ENCODE peak calls at places on chromosome 17, in seven cellular contexts. One of them, this sample, is unnamed.

GRCh38 chr17:44733753-44734152 is 25.0 kb upstream of the ADAM11 start:
- DNase-seq in adrenal gland: no peak
- DNase-seq in body of pancreas: no peak
- DNase-seq in IMR-90: no peak
- DNase-seq in A549: peak; percentile 45
- DNase-seq in tibial nerve: no peak
- DNase-seq in breast epithelium: no peak
- DNase-seq in this sample: no peak

GRCh38 chr17:15513058-15513858 is 45.8 kb upstream of the CDRT4 start:
- DNase-seq in adrenal gland: no peak
- DNase-seq in A549: no peak
- DNase-seq in IMR-90: peak; percentile 64
- DNase-seq in breast epithelium: no peak
- DNase-seq in tibial nerve: no peak
- DNase-seq in body of pancreas: no peak
- DNase-seq in this sample: no peak

GRCh38 chr17:12574525-12574924 is 91.2 kb upstream of the MYOCD start:
- DNase-seq in IMR-90: no peak
- DNase-seq in body of pancreas: no peak
- DNase-seq in A549: no peak
- DNase-seq in breast epithelium: no peak
- DNase-seq in tibial nerve: no peak
- DNase-seq in adrenal gland: no peak
- DNase-seq in this sample: no peak

GRCh38 chr17:7444682-7445010 is 215 bp upstream of the CHRNB1 start:
- DNase-seq in IMR-90: no peak
- DNase-seq in tibial nerve: no peak
- DNase-seq in body of pancreas: no peak
- DNase-seq in breast epithelium: no peak
- DNase-seq in adrenal gland: no peak
- DNase-seq in A549: no peak
- DNase-seq in this sample: no peak

GRCh38 chr17:40333781-40334453 is 24.9 kb downstream of the RARA start:
- DNase-seq in adrenal gland: no peak
- DNase-seq in tibial nerve: no peak
- DNase-seq in breast epithelium: no peak
- DNase-seq in A549: no peak
- DNase-seq in IMR-90: no peak
- DNase-seq in body of pancreas: no peak
- DNase-seq in this sample: no peak

GRCh38 chr17:79798296-79799173 is 1.7 kb upstream of the CBX8 start:
- DNase-seq in breast epithelium: no peak
- DNase-seq in body of pancreas: no peak
- DNase-seq in IMR-90: no peak
- DNase-seq in adrenal gland: no peak
- DNase-seq in tibial nerve: no peak
- DNase-seq in A549: no peak
- DNase-seq in this sample: no peak

GRCh38 chr17:47969975-47970724 is 763 bp upstream of the CDK5RAP3 start:
- DNase-seq in breast epithelium: no peak
- DNase-seq in tibial nerve: no peak
- DNase-seq in adrenal gland: no peak
- DNase-seq in IMR-90: no peak
- DNase-seq in body of pancreas: no peak
- DNase-seq in A549: no peak
- DNase-seq in this sample: no peak

GRCh38 chr17:80422276-80422675 is 7.3 kb downstream of the ENDOV start:
- DNase-seq in tibial nerve: no peak
- DNase-seq in A549: no peak
- DNase-seq in breast epithelium: no peak
- DNase-seq in IMR-90: no peak
- DNase-seq in adrenal gland: no peak
- DNase-seq in body of pancreas: no peak
- DNase-seq in this sample: no peak

GRCh38 chr17:56929362-56929969 is 15.6 kb upstream of the TRIM25 start:
- DNase-seq in IMR-90: no peak
- DNase-seq in tibial nerve: no peak
- DNase-seq in adrenal gland: no peak
- DNase-seq in body of pancreas: no peak
- DNase-seq in breast epithelium: no peak
- DNase-seq in A549: no peak
- DNase-seq in this sample: no peak

GRCh38 chr17:40309938-40310510 is 1.0 kb downstream of the RARA start:
- DNase-seq in A549: no peak
- DNase-seq in adrenal gland: no peak
- DNase-seq in breast epithelium: peak; percentile 2
- DNase-seq in tibial nerve: peak; percentile 12
- DNase-seq in body of pancreas: no peak
- DNase-seq in IMR-90: no peak
- DNase-seq in this sample: peak; percentile 8

GRCh38 chr17:13642188-13642587 is 40.5 kb upstream of the HS3ST3A1 start:
- DNase-seq in adrenal gland: no peak
- DNase-seq in IMR-90: no peak
- DNase-seq in A549: no peak
- DNase-seq in breast epithelium: no peak
- DNase-seq in body of pancreas: no peak
- DNase-seq in tibial nerve: no peak
- DNase-seq in this sample: no peak

GRCh38 chr17:13561606-13562270 is 40.0 kb downstream of the HS3ST3A1 start:
- DNase-seq in A549: peak; percentile 52
- DNase-seq in IMR-90: no peak
- DNase-seq in breast epithelium: no peak
- DNase-seq in body of pancreas: no peak
- DNase-seq in adrenal gland: no peak
- DNase-seq in tibial nerve: no peak
- DNase-seq in this sample: no peak

GRCh38 chr17:43517615-43518386 is 28.3 kb downstream of the ETV4 start:
- DNase-seq in IMR-90: peak; percentile 67
- DNase-seq in A549: no peak
- DNase-seq in body of pancreas: no peak
- DNase-seq in breast epithelium: no peak
- DNase-seq in tibial nerve: no peak
- DNase-seq in adrenal gland: no peak
- DNase-seq in this sample: no peak

GRCh38 chr17:46732754-46733398 is 85.6 kb downstream of the WNT3 start:
- DNase-seq in body of pancreas: no peak
- DNase-seq in breast epithelium: no peak
- DNase-seq in IMR-90: no peak
- DNase-seq in tibial nerve: no peak
- DNase-seq in adrenal gland: no peak
- DNase-seq in A549: no peak
- DNase-seq in this sample: no peak

GRCh38 chr17:72705905-72706395 is 386.5 kb downstream of the SLC39A11 start:
- DNase-seq in body of pancreas: no peak
- DNase-seq in tibial nerve: no peak
- DNase-seq in A549: no peak
- DNase-seq in breast epithelium: no peak
- DNase-seq in IMR-90: no peak
- DNase-seq in adrenal gland: no peak
- DNase-seq in this sample: no peak

GRCh38 chr17:19670906-19671305 is 22.4 kb downstream of the ALDH3A2 start:
- DNase-seq in body of pancreas: no peak
- DNase-seq in adrenal gland: no peak
- DNase-seq in breast epithelium: no peak
- DNase-seq in A549: no peak
- DNase-seq in IMR-90: no peak
- DNase-seq in tibial nerve: no peak
- DNase-seq in this sample: no peak

GRCh38 chr17:55601874-55602364 is 90.7 kb upstream of the SMIM36 start:
- DNase-seq in adrenal gland: no peak
- DNase-seq in tibial nerve: no peak
- DNase-seq in IMR-90: peak; percentile 61
- DNase-seq in A549: peak; percentile 40
- DNase-seq in body of pancreas: no peak
- DNase-seq in breast epithelium: no peak
- DNase-seq in this sample: no peak

GRCh38 chr17:80458016-80458415 is 18.4 kb downstream of the NPTX1 start:
- DNase-seq in IMR-90: no peak
- DNase-seq in adrenal gland: no peak
- DNase-seq in tibial nerve: no peak
- DNase-seq in breast epithelium: no peak
- DNase-seq in body of pancreas: no peak
- DNase-seq in A549: no peak
- DNase-seq in this sample: no peak

GRCh38 chr17:50344712-50345380 is 1.1 kb upstream of the XYLT2 start:
- DNase-seq in tibial nerve: no peak
- DNase-seq in IMR-90: no peak
- DNase-seq in A549: no peak
- DNase-seq in breast epithelium: no peak
- DNase-seq in body of pancreas: no peak
- DNase-seq in adrenal gland: no peak
- DNase-seq in this sample: no peak

GRCh38 chr17:18122991-18123753 is 14.6 kb downstream of the MYO15A start:
- DNase-seq in IMR-90: no peak
- DNase-seq in body of pancreas: no peak
- DNase-seq in breast epithelium: no peak
- DNase-seq in A549: no peak
- DNase-seq in adrenal gland: no peak
- DNase-seq in tibial nerve: no peak
- DNase-seq in this sample: no peak

GRCh38 chr17:18124346-18125126 is 16.0 kb downstream of the MYO15A start:
- DNase-seq in tibial nerve: no peak
- DNase-seq in A549: no peak
- DNase-seq in breast epithelium: no peak
- DNase-seq in body of pancreas: no peak
- DNase-seq in adrenal gland: no peak
- DNase-seq in IMR-90: peak; percentile 11
- DNase-seq in this sample: no peak

GRCh38 chr17:18132711-18133110 is 24.2 kb downstream of the MYO15A start:
- DNase-seq in A549: no peak
- DNase-seq in adrenal gland: no peak
- DNase-seq in IMR-90: no peak
- DNase-seq in body of pancreas: no peak
- DNase-seq in breast epithelium: no peak
- DNase-seq in tibial nerve: no peak
- DNase-seq in this sample: no peak

DNA sequence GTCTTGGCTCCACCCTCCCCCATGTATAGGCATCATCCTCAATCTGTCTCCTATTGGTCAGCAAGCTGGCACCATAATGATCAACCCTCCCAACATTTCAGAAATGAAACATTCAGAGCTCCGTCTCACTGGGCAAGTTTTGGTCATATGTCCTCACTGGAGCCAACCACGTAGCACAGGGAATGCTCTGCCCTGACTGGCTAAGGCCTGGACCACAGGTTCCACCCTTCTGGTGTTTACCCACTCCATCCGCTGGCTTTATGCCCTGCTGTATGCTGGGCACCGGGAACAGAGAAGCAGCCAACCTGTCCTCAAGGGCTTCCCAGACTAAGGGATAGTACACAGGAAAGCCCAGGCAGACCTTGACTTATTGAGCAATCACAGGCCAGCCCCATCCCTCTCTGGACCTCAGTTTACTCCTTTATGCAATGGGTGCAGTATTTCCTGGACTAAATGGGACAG is 20.5 kb downstream of the MYO15A start:
- DNase-seq in body of pancreas: no peak
- DNase-seq in adrenal gland: no peak
- DNase-seq in tibial nerve: no peak
- DNase-seq in A549: no peak
- DNase-seq in IMR-90: peak; percentile 68
- DNase-seq in breast epithelium: peak; percentile 42
- DNase-seq in this sample: no peak
- H3K4me3 ChIP-seq in body of pancreas: no peak overlapping the region
- H3K4me3 ChIP-seq in adrenal gland: no peak overlapping the region
- H3K4me3 ChIP-seq in tibial nerve: no peak overlapping the region
- H3K4me3 ChIP-seq in A549: no peak overlapping the region
- H3K4me3 ChIP-seq in IMR-90: no peak overlapping the region
- H3K4me3 ChIP-seq in breast epithelium: no peak overlapping the region
- H3K4me3 ChIP-seq in this sample: no peak overlapping the region

GRCh38 chr17:66016231-66016630 is 175.7 kb downstream of the CEP112 start:
- DNase-seq in adrenal gland: no peak
- DNase-seq in breast epithelium: no peak
- DNase-seq in tibial nerve: no peak
- DNase-seq in IMR-90: no peak
- DNase-seq in A549: no peak
- DNase-seq in body of pancreas: no peak
- DNase-seq in this sample: no peak

GRCh38 chr17:66018786-66019185 is 173.1 kb downstream of the CEP112 start:
- DNase-seq in breast epithelium: no peak
- DNase-seq in adrenal gland: no peak
- DNase-seq in A549: no peak
- DNase-seq in tibial nerve: no peak
- DNase-seq in IMR-90: no peak
- DNase-seq in body of pancreas: no peak
- DNase-seq in this sample: no peak

GRCh38 chr17:66025551-66025950 is 166.4 kb downstream of the CEP112 start:
- DNase-seq in breast epithelium: no peak
- DNase-seq in tibial nerve: no peak
- DNase-seq in IMR-90: peak; percentile 27
- DNase-seq in body of pancreas: no peak
- DNase-seq in A549: no peak
- DNase-seq in adrenal gland: no peak
- DNase-seq in this sample: no peak

GRCh38 chr17:66021757-66022156 is 170.2 kb downstream of the CEP112 start:
- DNase-seq in adrenal gland: no peak
- DNase-seq in breast epithelium: no peak
- DNase-seq in A549: no peak
- DNase-seq in body of pancreas: no peak
- DNase-seq in IMR-90: no peak
- DNase-seq in tibial nerve: no peak
- DNase-seq in this sample: no peak
- TF ChIP-seq CTCF in adrenal gland: no peak
- TF ChIP-seq CTCF in breast epithelium: no peak
- TF ChIP-seq CTCF in A549: no peak
- TF ChIP-seq CTCF in body of pancreas: no peak
- TF ChIP-seq CTCF in IMR-90: no peak
- TF ChIP-seq CTCF in tibial nerve: no peak
- TF ChIP-seq CTCF in this sample: no peak

DNA sequence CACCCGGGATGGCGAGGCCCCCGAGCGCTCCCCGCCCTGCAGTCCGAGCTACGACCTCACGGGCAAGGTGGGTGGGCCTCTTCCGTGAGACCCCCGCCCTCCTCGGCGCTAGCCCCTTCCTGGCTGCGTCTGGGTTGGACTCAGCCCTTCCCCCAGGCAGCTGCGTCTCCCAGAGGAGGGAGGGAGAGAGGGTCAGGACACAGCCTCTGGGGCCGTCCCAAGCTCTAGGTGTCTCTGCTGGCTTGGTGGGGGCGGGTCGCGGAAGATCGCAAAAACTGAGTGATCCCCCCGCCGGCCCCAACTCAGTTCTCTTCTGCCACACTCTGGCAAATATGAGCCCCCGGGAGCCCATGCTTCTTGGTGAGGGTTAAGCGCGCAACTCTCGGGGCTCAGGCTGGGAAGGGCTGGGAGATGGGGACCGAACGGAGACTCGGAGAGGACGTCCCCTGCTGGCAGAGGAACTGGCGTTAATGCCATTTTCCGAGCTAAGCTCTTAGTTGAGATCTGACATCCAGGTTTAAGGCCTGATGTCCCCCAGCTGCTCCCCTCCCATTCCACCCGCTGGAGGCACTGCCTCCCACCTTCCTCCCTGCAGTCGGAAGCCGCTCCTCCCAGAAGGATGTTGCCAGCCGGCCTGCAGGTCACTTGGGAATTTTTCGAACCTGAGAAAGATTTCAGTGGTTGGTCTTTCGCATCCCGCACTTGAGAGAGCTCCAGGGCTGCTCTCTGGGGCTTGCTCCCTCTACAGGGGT is 419 bp downstream of the RAB37 start:
- DNase-seq in body of pancreas: no peak
- DNase-seq in A549: peak; percentile 80
- DNase-seq in IMR-90: no peak
- DNase-seq in adrenal gland: no peak
- DNase-seq in breast epithelium: no peak
- DNase-seq in tibial nerve: no peak
- DNase-seq in this sample: no peak
- H3K4me1 ChIP-seq in body of pancreas: peaks cover 19% of the 10 kb centered on the region
- H3K4me1 ChIP-seq in A549: peaks cover 42% of the 10 kb centered on the region
- H3K4me1 ChIP-seq in IMR-90: peaks cover 7% of the 10 kb centered on the region
- H3K4me1 ChIP-seq in adrenal gland: peaks cover 15% of the 10 kb centered on the region
- H3K4me1 ChIP-seq in breast epithelium: no peaks in the 10 kb centered on the region
- H3K4me1 ChIP-seq in tibial nerve: no peaks in the 10 kb centered on the region
- H3K4me1 ChIP-seq in this sample: peaks cover 12% of the 10 kb centered on the region

GRCh38 chr17:5182597-5183409 is 8.9 kb downstream of the ZNF594 start:
- DNase-seq in adrenal gland: no peak
- DNase-seq in breast epithelium: no peak
- DNase-seq in A549: no peak
- DNase-seq in IMR-90: no peak
- DNase-seq in body of pancreas: no peak
- DNase-seq in tibial nerve: no peak
- DNase-seq in this sample: no peak
- H3K4me3 ChIP-seq in adrenal gland: no peak overlapping the region
- H3K4me3 ChIP-seq in breast epithelium: no peak overlapping the region
- H3K4me3 ChIP-seq in A549: no peak overlapping the region
- H3K4me3 ChIP-seq in IMR-90: no peak overlapping the region
- H3K4me3 ChIP-seq in body of pancreas: no peak overlapping the region
- H3K4me3 ChIP-seq in tibial nerve: no peak overlapping the region
- H3K4me3 ChIP-seq in this sample: no peak overlapping the region

This sample was measured in ovary.